ENCODE peak calls at places on chromosome 11, in nine cellular contexts. O is T-cell; F is HFFc6; U is RPMI7951; J is A549; H is cardiac fibroblast; V is central memory CD4-positive, alpha-beta T cell; T is naive thymus-derived CD8-positive, alpha-beta T cell; L is AG20443. S is an unnamed sample.

GRCh38 chr11:65478411-65479183 is 20.2 kb upstream of the MALAT1 start:
- DNase-seq in F (no peak), O (no peak), L (peak), T (no peak), V (no peak), H (peak), J (no peak), U (no peak), S (peak)

GRCh38 chr11:101840720-101841119 is 74.1 kb upstream of the CEP126 start:
- DNase-seq in L (no peak), V (no peak), U (no peak), F (no peak), H (no peak), O (no peak), J (no peak), T (no peak), S (no peak)

GRCh38 chr11:34870548-34871209 is 45.5 kb downstream of the APIP start:
- DNase-seq in V (no peak), L (no peak), J (no peak), H (no peak), F (no peak), U (no peak), T (no peak), O (no peak), S (no peak)

GRCh38 chr11:69657911-69658605 is 17.1 kb downstream of the LTO1 start:
- DNase-seq in F (no peak), T (no peak), V (no peak), H (no peak), O (no peak), U (no peak), J (no peak), L (no peak), S (no peak)

GRCh38 chr11:2214527-2215229 is 43.1 kb upstream of the TH start:
- DNase-seq in F (no peak), L (no peak), O (no peak), J (no peak), V (no peak), T (no peak), U (no peak), H (no peak), S (no peak)

GRCh38 chr11:70140859-70141489 is 62.1 kb upstream of the FADD start:
- DNase-seq in V (no peak), T (no peak), H (no peak), U (no peak), O (no peak), J (no peak), L (no peak), F (no peak), S (no peak)

GRCh38 chr11:64844330-64845124 is at the start of gene CDC42BPG:
- DNase-seq in U (peak), T (peak), L (peak), J (peak), V (peak), F (peak), O (peak), H (peak), S (peak)

GRCh38 chr11:2741377-2742131 is 41.8 kb upstream of the KCNQ1OT1 start:
- DNase-seq in V (no peak), O (no peak), J (peak), U (peak), T (no peak), H (peak), F (peak), L (no peak), S (peak)